ENCODE peak calls at places on chromosomes 16 and 17, in four cellular contexts. E is kidney, I is uterus, Y is spleen. A is an unnamed sample.

GRCh38 chr17:81576621-81577277 is 24.6 kb upstream of the FAAP100 start:
- DNase-seq in E (peak; percentile 67), I (no peak), Y (no peak), A (no peak)

GRCh38 chr17:17710728-17711541 is 29.7 kb downstream of the RAI1 start:
- DNase-seq in E (peak; percentile 94), I (peak; percentile 66), Y (no peak), A (peak; percentile 86)

GRCh38 chr16:1181715-1182671 is 29.1 kb downstream of the CACNA1H start:
- DNase-seq in E (peak; percentile 98), I (peak; percentile 87), Y (no peak), A (peak; percentile 71)

GRCh38 chr17:64406321-64407200 is 15.9 kb upstream of the PECAM1 start:
- DNase-seq in E (peak; percentile 51), I (no peak), Y (peak; percentile 73), A (no peak)

GRCh38 chr17:35315283-35315682 is 58.1 kb downstream of the SLFN11 start:
- DNase-seq in E (no peak), I (no peak), Y (no peak), A (no peak)

GRCh38 chr17:61744252-61744651 is 119.1 kb downstream of the BRIP1 start:
- DNase-seq in E (no peak), I (no peak), Y (no peak), A (no peak)

GRCh38 chr17:60959696-60960095 is 282.0 kb downstream of the BCAS3 start:
- DNase-seq in E (no peak), I (no peak), Y (no peak), A (no peak)

GRCh38 chr16:89318871-89319627 is 101.5 kb downstream of the ZNF778 start:
- DNase-seq in E (peak; percentile 65), I (no peak), Y (peak; percentile 62), A (no peak)

GRCh38 chr17:10018461-10018891 is 113.4 kb upstream of the RCVRN start:
- DNase-seq in E (no peak), I (no peak), Y (no peak), A (no peak)

GRCh38 chr17:82287849-82288601 is 14.5 kb upstream of the CSNK1D start:
- DNase-seq in E (peak; percentile 96), I (peak; percentile 79), Y (no peak), A (peak; percentile 91)

GRCh38 chr17:74172700-74173099 is 30.8 kb upstream of the RPL38 start:
- DNase-seq in E (no peak), I (no peak), Y (no peak), A (no peak)

GRCh38 chr16:47528431-47528830 is 67.3 kb downstream of the PHKB start:
- DNase-seq in E (no peak), I (no peak), Y (no peak), A (no peak)

GRCh38 chr17:39925282-39926134 is 1.9 kb downstream of the ORMDL3 start:
- DNase-seq in E (no peak), I (no peak), Y (no peak), A (no peak)

GRCh38 chr17:44636562-44636961 is 19.7 kb upstream of the MEIOC start:
- DNase-seq in E (no peak), I (no peak), Y (no peak), A (no peak)

DNA sequence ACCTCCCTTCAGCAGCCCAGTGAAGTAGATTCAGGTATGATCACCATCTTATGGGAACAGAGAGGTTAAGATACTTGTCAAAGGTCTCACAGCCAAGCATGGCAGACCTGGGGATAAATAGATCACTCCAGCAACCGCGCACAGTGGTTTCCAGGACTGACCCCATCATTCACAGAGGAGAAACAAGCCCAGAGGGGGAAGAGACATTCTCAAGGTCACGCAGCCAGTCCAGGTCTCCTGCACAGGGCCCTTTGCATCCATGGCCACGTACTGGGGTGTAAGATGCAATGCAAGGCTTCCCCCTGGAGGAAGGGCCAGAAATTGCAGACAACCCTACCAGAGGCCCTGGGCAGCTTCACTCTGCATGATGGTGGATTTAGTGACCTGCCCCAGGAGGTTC is 19.9 kb downstream of the TLE7 start:
- DNase-seq in E (no peak), I (no peak), Y (peak; percentile 32), A (no peak)
- TF ChIP-seq CTCF in E (no peak), I (no peak), Y (no peak), A (no peak)

GRCh38 chr17:48059125-48059668 is 11.0 kb downstream of the NFE2L1 start:
- DNase-seq in E (no peak), I (no peak), Y (peak; percentile 59), A (no peak)
- H3K27ac ChIP-seq in E (no peak overlapping the region), I (peak overlapping the region; percentile 56), Y (peak overlapping the region; percentile 21), A (no peak overlapping the region)

DNA sequence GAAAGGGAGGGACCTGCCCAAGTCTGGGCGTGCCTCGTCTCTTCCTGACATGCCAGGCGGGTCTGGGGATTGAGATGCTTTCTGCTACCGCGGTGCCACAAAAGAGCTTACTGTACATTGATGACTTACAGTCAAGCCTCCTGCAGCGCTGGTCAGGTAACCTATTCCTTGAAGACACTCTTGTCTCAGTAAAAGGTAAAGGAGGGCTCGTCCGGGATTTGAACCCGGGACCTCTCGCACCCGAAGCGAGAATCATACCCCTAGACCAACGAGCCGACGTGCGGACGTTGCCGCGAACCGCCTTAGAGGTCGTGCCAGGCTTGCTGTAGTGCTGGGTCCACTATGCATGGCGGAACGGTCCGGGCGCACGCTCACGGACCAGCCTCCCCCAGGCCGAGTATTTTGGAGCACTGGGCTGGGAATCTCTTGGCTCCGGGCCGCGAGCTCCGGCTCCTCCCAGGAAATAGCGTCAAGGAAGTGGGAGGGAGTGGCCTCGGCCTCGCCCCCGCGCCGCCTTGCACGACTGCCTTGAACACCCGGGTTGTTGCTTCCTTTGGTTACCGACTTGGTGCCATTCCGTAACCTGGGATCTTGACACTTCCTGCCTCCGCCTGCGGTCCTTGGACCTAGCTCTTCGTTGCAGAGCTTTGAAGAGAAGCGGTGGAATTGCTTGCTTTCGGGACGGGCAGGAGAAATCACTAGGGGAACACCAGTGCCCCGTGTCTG is 12.4 kb upstream of the AURKB start:
- DNase-seq in E (peak; percentile 98), I (peak; percentile 97), Y (peak; percentile 97), A (peak; percentile 95)
- TF ChIP-seq CTCF in E (no peak), I (no peak), Y (no peak), A (no peak)

DNA sequence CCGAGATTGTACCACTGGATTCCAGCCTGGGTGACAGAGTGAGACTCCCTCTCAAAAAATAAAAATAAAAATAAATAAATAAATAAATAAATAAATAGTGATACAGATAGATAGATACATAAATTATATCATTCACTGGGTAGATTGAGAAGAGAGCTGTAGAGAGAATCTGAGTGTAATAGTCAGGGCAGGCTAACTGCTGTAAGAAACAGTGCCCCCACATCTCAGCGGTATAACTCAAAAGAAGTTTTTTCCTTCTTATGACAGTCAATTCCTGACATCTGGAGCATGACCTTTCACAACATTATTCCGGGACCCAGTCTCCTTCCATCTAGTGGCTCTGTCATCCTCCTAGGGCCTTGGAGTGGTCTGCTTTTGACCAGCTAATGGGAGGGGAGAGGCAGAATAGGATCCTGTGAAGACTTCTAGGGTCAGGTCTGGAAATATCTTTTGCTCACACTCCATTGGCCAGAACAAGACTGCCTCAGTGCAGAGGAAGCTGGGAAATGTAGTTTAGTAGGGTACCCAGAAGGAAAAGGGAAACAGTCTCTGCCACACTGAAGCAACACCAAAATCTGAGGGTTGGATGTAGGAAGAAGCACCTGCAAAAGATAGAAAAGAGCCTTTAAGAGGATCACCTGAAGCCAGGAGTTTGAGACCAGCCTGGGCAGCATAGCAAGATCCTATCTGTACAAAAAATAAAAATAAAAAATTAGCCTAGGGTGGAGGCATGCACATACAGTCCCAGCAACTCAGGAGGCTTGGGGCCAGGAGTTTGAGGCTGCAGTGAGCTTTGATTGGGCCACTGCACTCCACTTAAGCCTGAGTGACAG is 3.0 kb upstream of the QPRT start:
- DNase-seq in E (no peak), I (no peak), Y (no peak), A (no peak)
- H3K27ac ChIP-seq in E (no peak overlapping the region), I (no peak overlapping the region), Y (no peak overlapping the region), A (no peak overlapping the region)

GRCh38 chr16:84652565-84652964 is 4.3 kb downstream of the KLHL36 start:
- DNase-seq in E (peak; percentile 22), I (no peak), Y (no peak), A (no peak)

GRCh38 chr16:84649511-84649861 is 1.2 kb downstream of the KLHL36 start:
- DNase-seq in E (no peak), I (no peak), Y (no peak), A (no peak)

GRCh38 chr16:84650062-84650991 is 2.0 kb downstream of the KLHL36 start:
- DNase-seq in E (peak; percentile 20), I (no peak), Y (no peak), A (no peak)

GRCh38 chr16:84647830-84648594 is at the start of gene KLHL36:
- DNase-seq in E (peak; percentile 89), I (peak; percentile 73), Y (peak; percentile 94), A (peak; percentile 47)

DNA sequence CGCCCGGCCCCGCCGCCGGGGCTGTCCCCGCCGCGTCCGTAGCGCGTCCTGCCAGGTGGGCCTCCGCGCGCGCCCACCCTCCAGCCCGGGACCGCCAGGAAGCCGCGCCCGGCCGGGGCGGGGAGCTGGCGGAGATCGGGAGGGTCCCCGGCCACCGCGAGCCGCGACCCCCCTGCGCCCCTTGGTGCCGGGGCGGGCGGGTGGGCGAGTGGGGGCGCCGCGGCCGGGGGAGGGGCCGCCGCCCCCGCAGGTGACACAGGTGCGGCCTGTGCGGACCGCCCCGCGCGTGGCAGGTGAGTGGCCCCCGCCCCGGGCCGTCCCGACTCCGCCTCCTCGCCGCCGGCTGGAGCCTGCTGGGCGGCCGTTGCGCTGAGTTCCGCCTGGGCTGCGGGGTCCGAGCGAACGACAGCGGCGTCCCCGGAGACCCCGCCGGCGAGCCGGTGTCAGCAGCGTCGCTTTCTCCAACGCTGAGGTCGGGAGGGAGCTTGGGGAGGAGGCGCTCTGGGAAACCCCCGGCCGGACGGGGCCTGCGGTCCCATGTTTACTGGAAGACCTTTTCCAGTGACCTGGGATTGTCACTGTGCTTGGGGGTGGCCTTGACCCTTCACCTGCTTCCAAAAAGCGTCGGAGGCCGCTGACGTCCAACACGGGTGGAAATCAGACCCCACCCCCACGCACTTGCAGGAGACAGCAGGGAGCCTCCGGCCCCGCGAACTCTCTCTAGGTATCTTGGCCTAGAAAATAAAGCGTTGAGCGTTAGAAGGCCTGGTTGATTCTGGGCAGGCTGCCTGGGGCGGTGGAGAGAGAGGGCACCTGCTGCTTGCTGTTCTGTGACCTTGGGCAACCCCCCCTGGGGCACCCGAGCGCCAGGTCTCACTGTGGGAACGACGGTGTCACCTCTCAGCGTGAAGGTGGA is 542 bp downstream of the KLHL36 start:
- DNase-seq in E (peak; percentile 88), I (peak; percentile 42), Y (peak; percentile 93), A (peak; percentile 75)
- TF ChIP-seq CTCF in E (no peak), I (no peak), Y (no peak), A (no peak)

DNA sequence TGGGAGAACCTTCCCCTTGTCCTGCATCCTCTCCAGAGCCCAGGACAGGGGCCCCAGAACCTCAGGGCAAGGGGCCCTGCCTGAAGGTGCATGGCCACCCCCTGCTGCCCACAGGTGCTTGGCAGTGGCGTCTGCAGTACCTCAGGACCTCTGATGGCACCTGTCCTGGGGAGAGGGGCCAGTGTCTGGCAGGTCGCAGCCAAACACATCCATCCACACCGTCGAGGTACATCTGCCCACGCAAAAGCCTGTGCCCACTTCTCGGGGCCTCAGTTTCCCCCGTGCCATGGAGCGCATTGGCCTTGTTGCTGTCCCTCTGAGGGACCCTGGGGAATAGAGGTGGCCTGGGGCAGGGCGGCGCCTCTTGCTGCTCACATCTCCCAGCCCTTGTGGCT is 9.3 kb downstream of the MAP2K3 start:
- DNase-seq in E (no peak), I (no peak), Y (no peak), A (no peak)
- H3K27ac ChIP-seq in E (no peak overlapping the region), I (no peak overlapping the region), Y (no peak overlapping the region), A (no peak overlapping the region)